ENCODE peak calls at places on chromosomes 11 and 22, in six cellular contexts. T, L, S, O, U and H are unnamed samples.

GRCh38 chr11:22192642-22193347 is at the start of gene ANO5:
- DNase-seq in T (peak; percentile 66), L (peak; percentile 77), S (no peak), O (peak; percentile 89), U (no peak), H (peak; percentile 52)

GRCh38 chr22:34903416-34903815 is 162.5 kb upstream of the ISX start:
- DNase-seq in T (no peak), L (no peak), S (no peak), O (no peak), U (no peak), H (no peak)

GRCh38 chr11:65352783-65353182 is 1.8 kb upstream of the TIGD3 start:
- DNase-seq in T (no peak), L (no peak), S (no peak), O (no peak), U (peak; percentile 54), H (no peak)

GRCh38 chr22:19855504-19856409 is 1.1 kb upstream of the GNB1L start:
- DNase-seq in T (no peak), L (peak; percentile 66), S (no peak), O (peak; percentile 58), U (peak; percentile 58), H (peak; percentile 72)

GRCh38 chr11:69981119-69981770 is 96.9 kb upstream of the ANO1 start:
- DNase-seq in T (no peak), L (no peak), S (no peak), O (no peak), U (no peak), H (no peak)

GRCh38 chr11:134504146-134504905 is 92.3 kb upstream of the B3GAT1 start:
- DNase-seq in T (no peak), L (no peak), S (no peak), O (no peak), U (no peak), H (no peak)

GRCh38 chr11:61270354-61271070 is 24.6 kb downstream of the VWCE start:
- DNase-seq in T (no peak), L (no peak), S (peak; percentile 56), O (no peak), U (peak; percentile 57), H (peak; percentile 56)

GRCh38 chr11:133966924-133967598 is 10.3 kb upstream of the IGSF9B start:
- DNase-seq in T (peak; percentile 77), L (peak; percentile 47), S (no peak), O (peak; percentile 77), U (no peak), H (no peak)

GRCh38 chr11:128840137-128840536 is 27.0 kb downstream of the KCNJ1 start:
- DNase-seq in T (no peak), L (no peak), S (no peak), O (no peak), U (no peak), H (no peak)

GRCh38 chr11:127002669-127003259 is 2.2 kb upstream of the KIRREL3 start:
- DNase-seq in T (no peak), L (no peak), S (no peak), O (no peak), U (no peak), H (no peak)

GRCh38 chr22:27245056-27245455 is 556.5 kb downstream of the MN1 start:
- DNase-seq in T (no peak), L (no peak), S (no peak), O (no peak), U (no peak), H (no peak)

GRCh38 chr22:20514658-20515406 is 7.4 kb downstream of the MED15 start:
- DNase-seq in T (no peak), L (peak; percentile 82), S (no peak), O (no peak), U (peak; percentile 83), H (no peak)

GRCh38 chr11:64874841-64875240 is 3.6 kb downstream of the EHD1 start:
- DNase-seq in T (no peak), L (no peak), S (no peak), O (no peak), U (no peak), H (no peak)

GRCh38 chr11:36060926-36061325 is 117.1 kb downstream of the LDLRAD3 start:
- DNase-seq in T (no peak), L (no peak), S (no peak), O (no peak), U (no peak), H (no peak)

GRCh38 chr11:126310229-126310991 is 6.5 kb downstream of the DCPS start:
- DNase-seq in T (peak; percentile 85), L (peak; percentile 77), S (no peak), O (peak; percentile 80), U (peak; percentile 82), H (peak; percentile 61)

GRCh38 chr22:50248192-50249084 is 2.6 kb downstream of the HDAC10 start:
- DNase-seq in T (no peak), L (no peak), S (no peak), O (no peak), U (no peak), H (no peak)

GRCh38 chr11:1038361-1038760 is 1.8 kb upstream of the MUC6 start:
- DNase-seq in T (no peak), L (no peak), S (no peak), O (no peak), U (no peak), H (no peak)

GRCh38 chr11:74005721-74006517 is 3.0 kb downstream of the UCP3 start:
- DNase-seq in T (no peak), L (no peak), S (no peak), O (no peak), U (no peak), H (no peak)
- TF ChIP-seq CTCF in T (no peak), L (no peak), S (no peak), O (no peak), U (no peak), H (no peak)

GRCh38 chr11:34564406-34564805 is 50.8 kb upstream of the ELF5 start:
- DNase-seq in T (no peak), L (no peak), S (no peak), O (peak; percentile 47), U (peak; percentile 10), H (no peak)

GRCh38 chr11:34566209-34566551 is 52.6 kb upstream of the ELF5 start:
- DNase-seq in T (no peak), L (no peak), S (no peak), O (no peak), U (no peak), H (no peak)

GRCh38 chr11:34566736-34567135 is 53.1 kb upstream of the ELF5 start:
- DNase-seq in T (no peak), L (no peak), S (no peak), O (no peak), U (no peak), H (no peak)

GRCh38 chr11:34564807-34565241 is 51.2 kb upstream of the ELF5 start:
- DNase-seq in T (no peak), L (peak; percentile 34), S (no peak), O (peak; percentile 57), U (no peak), H (no peak)

GRCh38 chr11:34565417-34566208 is 52.0 kb upstream of the ELF5 start:
- DNase-seq in T (peak; percentile 26), L (no peak), S (no peak), O (peak; percentile 57), U (no peak), H (peak; percentile 50)
- TF ChIP-seq CTCF in T (peak; percentile 69), L (no peak), S (peak; percentile 52), O (peak; percentile 87), U (peak; percentile 23), H (peak; percentile 40)

GRCh38 chr11:92740251-92740650 is 229.2 kb upstream of the MTNR1B start:
- DNase-seq in T (no peak), L (no peak), S (no peak), O (no peak), U (peak; percentile 0), H (no peak)

GRCh38 chr11:92738281-92738680 is 231.2 kb upstream of the MTNR1B start:
- DNase-seq in T (no peak), L (no peak), S (no peak), O (no peak), U (peak; percentile 2), H (no peak)

GRCh38 chr11:92739020-92739419 is 230.4 kb upstream of the MTNR1B start:
- DNase-seq in T (no peak), L (no peak), S (no peak), O (no peak), U (peak; percentile 75), H (no peak)

GRCh38 chr11:92735039-92735438 is 234.4 kb upstream of the MTNR1B start:
- DNase-seq in T (no peak), L (no peak), S (no peak), O (no peak), U (no peak), H (no peak)
- TF ChIP-seq CTCF in T (peak; percentile 53), L (no peak), S (peak; percentile 66), O (peak; percentile 68), U (no peak), H (no peak)

GRCh38 chr22:23888615-23889401 is 5.4 kb upstream of the MIF start:
- DNase-seq in T (no peak), L (no peak), S (no peak), O (no peak), U (peak; percentile 54), H (no peak)
- TF ChIP-seq CTCF in T (no peak), L (no peak), S (peak; percentile 34), O (peak; percentile 33), U (peak; percentile 30), H (no peak)

DNA sequence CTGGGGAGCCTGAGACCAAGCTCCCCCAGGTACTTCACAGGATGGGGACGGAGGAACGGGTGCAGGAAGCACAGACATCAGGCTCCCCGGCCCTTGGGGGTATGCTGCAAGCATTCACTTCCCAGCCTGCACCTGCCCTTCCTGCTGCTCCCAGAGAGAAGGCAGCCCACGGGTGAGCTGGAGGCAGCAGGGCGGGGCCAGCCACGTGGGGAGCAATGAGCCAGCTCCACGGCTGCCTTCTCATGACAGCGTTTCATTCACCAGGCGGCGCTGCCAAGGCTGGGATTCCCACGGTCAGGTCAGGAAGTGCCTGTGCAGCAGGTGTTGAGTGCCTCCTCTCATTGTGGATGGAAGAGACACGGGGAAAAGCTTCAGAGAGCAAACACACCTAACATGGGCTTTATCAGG is 14.5 kb upstream of the PHLDA2 start:
- DNase-seq in T (no peak), L (no peak), S (no peak), O (no peak), U (no peak), H (no peak)
- TF ChIP-seq CTCF in T (no peak), L (no peak), S (no peak), O (no peak), U (no peak), H (no peak)